ENCODE peak calls at places on chromosomes 4 and X, in six cellular contexts. Y is trophoblast cell, N is sigmoid colon, Z is tibial nerve, G is pancreas, J is A549. L is an unnamed sample. For H3K9me3 and H3K4me1, the result is how much of the 10 kb centered on the place peaks cover.

GRCh38 chr4:3268395-3269104 is 19.6 kb downstream of the MSANTD1 start:
- DNase-seq in Y (no peak), N (peak), Z (no peak), G (no peak), J (no peak), L (peak)

GRCh38 chr4:139556071-139556734 is at the start of gene SETD7:
- DNase-seq in Y (peak), N (peak), Z (peak), G (peak), J (peak), L (peak)

GRCh38 chr4:14345356-14345775 is 656.9 kb upstream of the CPEB2 start:
- DNase-seq in Y (no peak), N (no peak), Z (peak), G (no peak), J (no peak), L (no peak)

GRCh38 chr4:148618856-148619255 is 176.6 kb upstream of the NR3C2 start:
- DNase-seq in Y (no peak), N (no peak), Z (no peak), G (no peak), J (no peak), L (no peak)

GRCh38 chr4:98555798-98556445 is 102.5 kb downstream of the TSPAN5 start:
- DNase-seq in Y (no peak), N (no peak), Z (no peak), G (no peak), J (no peak), L (no peak)

GRCh38 chrX:16517206-16517605 is 132.8 kb upstream of the S100G start:
- DNase-seq in Y (no peak), N (no peak), Z (no peak), G (no peak), J (no peak), L (no peak)

GRCh38 chr4:163495900-163496299 is 1.4 kb downstream of the TMA16 start:
- DNase-seq in Y (no peak), N (no peak), Z (no peak), G (no peak), J (no peak), L (no peak)

GRCh38 chr4:161799687-161800086 is 364.1 kb downstream of the FSTL5 start:
- DNase-seq in Y (no peak), N (no peak), Z (no peak), G (no peak), J (peak), L (no peak)

GRCh38 chr4:168509786-168510185 is 12.9 kb downstream of the PALLD start:
- DNase-seq in Y (peak), N (no peak), Z (no peak), G (no peak), J (no peak), L (no peak)

GRCh38 chrX:153537526-153538295 is 20.3 kb downstream of the ATP2B3 start:
- DNase-seq in Y (no peak), N (no peak), Z (no peak), G (peak), J (no peak), L (no peak)

GRCh38 chr4:4821577-4821976 is 37.9 kb upstream of the MSX1 start:
- DNase-seq in Y (no peak), N (no peak), Z (no peak), G (no peak), J (no peak), L (no peak)
- H3K9me3 ChIP-seq in Y (under half), N (under half), Z (under half), G (under half), J (under half), L (under half)

GRCh38 chr4:185834088-185834487 is 22.1 kb upstream of the SORBS2 start:
- DNase-seq in Y (no peak), N (no peak), Z (no peak), G (no peak), J (no peak), L (no peak)
- H3K4me1 ChIP-seq in Y (under half), N (under half), Z (under half), G (half or more), J (under half), L (under half)

GRCh38 chr4:11312389-11312788 is 116.3 kb downstream of the HS3ST1 start:
- DNase-seq in Y (no peak), N (no peak), Z (peak), G (no peak), J (no peak), L (no peak)

GRCh38 chr4:11313157-11313943 is 115.3 kb downstream of the HS3ST1 start:
- DNase-seq in Y (no peak), N (no peak), Z (no peak), G (no peak), J (no peak), L (no peak)
- H3K9me3 ChIP-seq in Y (under half), N (under half), Z (under half), G (under half), J (under half), L (under half)

GRCh38 chr4:7202391-7202790 is 10.1 kb downstream of the SORCS2 start:
- DNase-seq in Y (no peak), N (peak), Z (no peak), G (no peak), J (no peak), L (no peak)
- H3K4me1 ChIP-seq in Y (under half), N (under half), Z (half or more), G (under half), J (under half), L (under half)

GRCh38 chr4:64771149-64771548 is 361.9 kb upstream of the TECRL start:
- DNase-seq in Y (no peak), N (no peak), Z (no peak), G (no peak), J (no peak), L (no peak)
- H3K9me3 ChIP-seq in Y (under half), N (under half), Z (under half), G (under half), J (under half), L (under half)

DNA sequence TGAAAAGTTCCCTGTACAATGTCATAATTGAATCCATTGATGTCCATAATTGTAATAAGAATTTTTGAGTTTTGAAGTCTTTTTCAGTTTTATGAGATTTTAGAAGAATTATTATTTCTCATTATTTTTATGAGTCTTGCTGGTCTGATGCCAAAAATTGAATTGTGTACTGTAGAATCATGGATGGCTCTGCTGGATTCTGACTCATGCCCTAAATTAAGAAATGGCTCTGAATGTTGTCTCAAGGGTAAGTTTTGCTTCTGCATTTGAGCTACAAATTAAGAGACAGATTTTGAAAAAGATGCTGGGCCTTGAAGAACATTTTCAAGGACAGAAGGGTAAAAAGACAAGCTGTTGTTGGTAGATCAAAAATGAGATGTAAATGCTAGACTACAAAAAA is 132.9 kb upstream of the MAP9 start:
- DNase-seq in Y (no peak), N (no peak), Z (no peak), G (no peak), J (no peak), L (no peak)
- H3K4me1 ChIP-seq in Y (under half), N (under half), Z (under half), G (under half), J (under half), L (under half)

GRCh38 chr4:48756689-48757220 is 23.3 kb downstream of the FRYL start:
- DNase-seq in Y (no peak), N (no peak), Z (no peak), G (no peak), J (no peak), L (no peak)

GRCh38 chr4:48767055-48767454 is 13.0 kb downstream of the FRYL start:
- DNase-seq in Y (no peak), N (no peak), Z (no peak), G (no peak), J (no peak), L (no peak)

GRCh38 chr4:48766393-48766792 is 13.7 kb downstream of the FRYL start:
- DNase-seq in Y (no peak), N (no peak), Z (no peak), G (no peak), J (no peak), L (no peak)

GRCh38 chr4:48762408-48762807 is 17.7 kb downstream of the FRYL start:
- DNase-seq in Y (no peak), N (no peak), Z (no peak), G (no peak), J (no peak), L (no peak)

GRCh38 chr4:48761286-48761685 is 18.8 kb downstream of the FRYL start:
- DNase-seq in Y (no peak), N (no peak), Z (no peak), G (no peak), J (no peak), L (no peak)
- H3K9me3 ChIP-seq in Y (under half), N (under half), Z (under half), G (under half), J (under half), L (under half)

GRCh38 chr4:6811165-6811564 is 28.6 kb downstream of the KIAA0232 start:
- DNase-seq in Y (no peak), N (no peak), Z (no peak), G (no peak), J (no peak), L (no peak)

GRCh38 chr4:6804082-6804752 is 21.7 kb downstream of the KIAA0232 start:
- DNase-seq in Y (no peak), N (no peak), Z (no peak), G (no peak), J (no peak), L (no peak)

GRCh38 chr4:6806924-6807676 is 24.6 kb downstream of the KIAA0232 start:
- DNase-seq in Y (no peak), N (no peak), Z (no peak), G (no peak), J (no peak), L (no peak)

GRCh38 chr4:6803246-6803645 is 20.7 kb downstream of the KIAA0232 start:
- DNase-seq in Y (no peak), N (no peak), Z (no peak), G (no peak), J (no peak), L (no peak)

DNA sequence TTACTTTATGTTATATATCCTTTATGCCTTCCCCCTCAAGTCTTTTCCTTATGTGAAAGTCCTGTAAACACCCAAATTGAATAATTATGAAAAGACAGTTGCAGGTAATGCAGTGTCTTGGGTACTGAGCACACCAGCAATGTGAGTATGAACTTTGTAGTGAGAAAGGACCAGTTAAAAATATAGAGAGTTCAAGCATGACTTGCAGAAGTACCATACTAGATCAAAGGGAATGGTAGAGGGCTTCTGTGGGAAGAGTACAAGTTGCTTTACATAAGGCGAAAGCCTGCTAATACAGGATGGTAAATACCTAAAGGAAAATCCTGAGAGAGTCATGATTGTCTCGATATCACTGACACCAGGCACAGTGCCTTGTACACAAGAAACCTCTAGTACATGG is 25.7 kb downstream of the KIAA0232 start:
- DNase-seq in Y (no peak), N (no peak), Z (no peak), G (no peak), J (no peak), L (no peak)
- H3K4me1 ChIP-seq in Y (under half), N (half or more), Z (half or more), G (under half), J (under half), L (under half)

GRCh38 chrX:151743651-151744470 is 9.3 kb downstream of the CNGA2 start:
- DNase-seq in Y (no peak), N (peak), Z (no peak), G (no peak), J (no peak), L (no peak)

GRCh38 chrX:151742311-151742710 is 7.8 kb downstream of the CNGA2 start:
- DNase-seq in Y (no peak), N (no peak), Z (no peak), G (no peak), J (no peak), L (no peak)

GRCh38 chrX:151741606-151742005 is 7.1 kb downstream of the CNGA2 start:
- DNase-seq in Y (no peak), N (no peak), Z (no peak), G (no peak), J (no peak), L (no peak)

GRCh38 chrX:151746502-151746901 is 12.0 kb downstream of the CNGA2 start:
- DNase-seq in Y (no peak), N (no peak), Z (no peak), G (no peak), J (no peak), L (no peak)

GRCh38 chrX:151745651-151746050 is 11.1 kb downstream of the CNGA2 start:
- DNase-seq in Y (no peak), N (no peak), Z (no peak), G (no peak), J (no peak), L (no peak)
- H3K9me3 ChIP-seq in Y (under half), N (under half), Z (under half), G (under half), J (under half), L (under half)

L was measured in kidney.